ENCODE peak calls at places on chromosomes 12 and 14, in five cellular contexts. One of them, this sample, is unnamed.

GRCh38 chr12:124520258-124520657 is 47.2 kb downstream of the NCOR2 start:
- DNase-seq in right lobe of liver: peak; percentile 85
- DNase-seq in naive thymus-derived CD4-positive, alpha-beta T cell: no peak
- DNase-seq in psoas muscle: peak; percentile 59
- DNase-seq in neural progenitor cell: no peak
- DNase-seq in this sample: no peak

GRCh38 chr14:76346391-76347160 is 29.4 kb upstream of the ESRRB start:
- DNase-seq in right lobe of liver: no peak
- DNase-seq in naive thymus-derived CD4-positive, alpha-beta T cell: no peak
- DNase-seq in psoas muscle: no peak
- DNase-seq in neural progenitor cell: no peak
- DNase-seq in this sample: no peak

GRCh38 chr14:52834440-52834842 is 43.0 kb upstream of the GNPNAT1 start:
- DNase-seq in right lobe of liver: no peak
- DNase-seq in naive thymus-derived CD4-positive, alpha-beta T cell: no peak
- DNase-seq in psoas muscle: no peak
- DNase-seq in neural progenitor cell: no peak
- DNase-seq in this sample: no peak

GRCh38 chr14:99677231-99677891 is 6.7 kb upstream of the CYP46A1 start:
- DNase-seq in right lobe of liver: no peak
- DNase-seq in naive thymus-derived CD4-positive, alpha-beta T cell: no peak
- DNase-seq in psoas muscle: no peak
- DNase-seq in neural progenitor cell: no peak
- DNase-seq in this sample: no peak

GRCh38 chr12:40312982-40313576 is 88.3 kb downstream of the LRRK2 start:
- DNase-seq in right lobe of liver: no peak
- DNase-seq in naive thymus-derived CD4-positive, alpha-beta T cell: no peak
- DNase-seq in psoas muscle: no peak
- DNase-seq in neural progenitor cell: no peak
- DNase-seq in this sample: peak; percentile 54

GRCh38 chr14:92724516-92725340 is 23.7 kb downstream of the LGMN start:
- DNase-seq in right lobe of liver: no peak
- DNase-seq in naive thymus-derived CD4-positive, alpha-beta T cell: no peak
- DNase-seq in psoas muscle: no peak
- DNase-seq in neural progenitor cell: peak; percentile 30
- DNase-seq in this sample: no peak

GRCh38 chr12:25775968-25776367 is 182.5 kb upstream of the RASSF8 start:
- DNase-seq in right lobe of liver: no peak
- DNase-seq in naive thymus-derived CD4-positive, alpha-beta T cell: no peak
- DNase-seq in psoas muscle: no peak
- DNase-seq in neural progenitor cell: no peak
- DNase-seq in this sample: no peak

GRCh38 chr12:34151019-34151418 is 128.7 kb downstream of the ALG10 start:
- DNase-seq in right lobe of liver: no peak
- DNase-seq in naive thymus-derived CD4-positive, alpha-beta T cell: no peak
- DNase-seq in psoas muscle: no peak
- DNase-seq in neural progenitor cell: no peak
- DNase-seq in this sample: no peak

GRCh38 chr14:105412768-105413541 is 6.7 kb upstream of the MTA1 start:
- DNase-seq in right lobe of liver: no peak
- DNase-seq in naive thymus-derived CD4-positive, alpha-beta T cell: no peak
- DNase-seq in psoas muscle: no peak
- DNase-seq in neural progenitor cell: no peak
- DNase-seq in this sample: no peak

GRCh38 chr12:30417697-30418231 is 277.9 kb downstream of the IPO8 start:
- DNase-seq in right lobe of liver: no peak
- DNase-seq in naive thymus-derived CD4-positive, alpha-beta T cell: no peak
- DNase-seq in psoas muscle: peak; percentile 61
- DNase-seq in neural progenitor cell: no peak
- DNase-seq in this sample: no peak

DNA sequence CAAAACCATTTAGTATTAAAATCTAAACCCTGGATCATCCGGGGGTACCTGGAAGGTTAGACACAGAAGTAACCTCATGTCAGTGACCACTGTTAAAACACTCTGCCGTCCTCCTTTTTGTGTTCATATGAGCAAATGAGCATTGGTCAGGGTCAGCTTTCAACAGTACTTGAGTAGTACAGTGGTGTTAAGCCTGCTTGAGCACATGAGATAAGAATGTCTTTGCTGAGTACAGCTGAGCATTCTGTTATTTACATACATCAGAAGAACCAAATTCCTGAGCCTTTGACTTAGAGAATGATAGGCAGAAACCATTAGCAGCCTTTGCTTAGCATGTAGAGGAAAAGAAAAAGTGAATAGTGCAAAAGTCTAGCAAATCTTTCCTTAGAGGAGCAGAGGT is 38.6 kb upstream of the LRTM2 start:
- DNase-seq in right lobe of liver: no peak
- DNase-seq in naive thymus-derived CD4-positive, alpha-beta T cell: no peak
- DNase-seq in psoas muscle: no peak
- DNase-seq in neural progenitor cell: no peak
- DNase-seq in this sample: no peak
- H3K27ac ChIP-seq in right lobe of liver: peak overlapping the region; percentile 32
- H3K27ac ChIP-seq in naive thymus-derived CD4-positive, alpha-beta T cell: no peak overlapping the region
- H3K27ac ChIP-seq in psoas muscle: no peak overlapping the region
- H3K27ac ChIP-seq in neural progenitor cell: no peak overlapping the region
- H3K27ac ChIP-seq in this sample: no peak overlapping the region

DNA sequence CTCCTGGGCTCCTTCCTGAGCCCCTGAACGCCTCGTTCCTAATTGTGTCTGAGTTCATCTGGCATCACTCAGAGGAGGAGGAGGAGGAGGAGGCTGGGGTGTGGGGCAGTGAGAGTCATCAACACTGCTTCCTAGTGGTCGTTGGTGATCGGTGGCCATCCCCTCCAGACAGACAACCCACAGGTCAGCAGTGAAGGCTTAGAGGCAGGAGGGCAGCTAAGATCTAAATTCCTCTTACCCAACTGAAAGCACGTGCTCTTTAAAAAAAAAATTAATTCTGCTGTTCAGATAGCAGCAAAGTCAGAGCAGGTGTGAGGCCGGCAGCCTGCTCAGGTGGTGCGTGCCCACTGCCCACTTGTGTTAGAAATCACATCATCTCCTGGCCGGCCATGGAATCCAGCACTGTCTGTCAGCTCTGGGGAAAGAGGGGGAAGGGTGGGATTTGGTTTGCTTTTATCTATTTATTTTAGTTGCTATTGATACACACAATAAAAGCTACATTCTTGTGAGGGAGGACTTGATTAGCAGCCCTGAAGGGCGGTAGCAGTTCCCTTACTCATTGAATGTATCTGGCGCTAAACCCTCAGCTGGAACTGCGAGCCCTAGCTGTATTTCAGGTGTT is 46.6 kb downstream of the PPP2R5C start:
- DNase-seq in right lobe of liver: no peak
- DNase-seq in naive thymus-derived CD4-positive, alpha-beta T cell: no peak
- DNase-seq in psoas muscle: no peak
- DNase-seq in neural progenitor cell: peak; percentile 83
- DNase-seq in this sample: peak; percentile 54
- H3K4me3 ChIP-seq in right lobe of liver: no peak overlapping the region
- H3K4me3 ChIP-seq in naive thymus-derived CD4-positive, alpha-beta T cell: no peak overlapping the region
- H3K4me3 ChIP-seq in psoas muscle: no peak overlapping the region
- H3K4me3 ChIP-seq in neural progenitor cell: peak overlapping the region; percentile 75
- H3K4me3 ChIP-seq in this sample: peak overlapping the region; percentile 88

DNA sequence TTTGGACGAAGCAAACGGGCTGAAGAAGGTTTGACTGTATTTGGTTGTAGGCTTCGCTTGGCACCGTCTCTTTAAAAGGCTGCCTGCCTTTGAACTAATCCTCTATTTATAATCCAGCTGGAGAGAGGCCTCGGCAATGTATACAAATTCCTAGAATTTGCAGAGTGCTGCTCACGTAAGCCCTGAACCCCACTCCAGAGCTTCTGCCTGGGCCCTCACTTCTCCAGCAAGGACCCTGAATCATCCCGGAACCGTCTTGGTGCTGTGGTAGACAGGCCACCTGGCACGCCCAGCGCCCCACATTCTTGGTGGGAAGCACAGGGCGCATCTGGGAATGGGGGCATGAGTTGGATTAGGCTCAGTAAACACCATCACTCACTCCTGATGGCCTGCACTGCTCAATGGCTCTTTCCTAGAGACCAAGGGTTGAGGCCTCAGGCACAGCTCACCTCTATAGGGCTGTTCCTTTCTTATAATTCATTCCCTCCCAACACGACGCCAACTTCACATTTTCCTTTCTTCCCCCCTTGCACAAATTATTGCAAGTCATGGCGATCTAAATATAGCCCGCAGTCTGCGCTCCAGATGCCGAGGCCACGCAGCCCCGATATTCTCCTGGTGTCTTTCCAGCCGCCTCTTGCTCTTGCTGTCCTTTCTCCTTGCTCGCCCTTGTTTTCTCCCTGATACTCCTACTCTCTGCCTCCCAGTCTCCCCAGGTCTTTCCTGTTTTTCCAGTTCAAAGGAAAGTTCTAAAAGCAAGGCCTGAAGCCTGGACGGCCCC is 141.0 kb downstream of the ZFP36L1 start:
- DNase-seq in right lobe of liver: no peak
- DNase-seq in naive thymus-derived CD4-positive, alpha-beta T cell: no peak
- DNase-seq in psoas muscle: no peak
- DNase-seq in neural progenitor cell: no peak
- DNase-seq in this sample: no peak
- H3K27ac ChIP-seq in right lobe of liver: peak overlapping the region; percentile 83
- H3K27ac ChIP-seq in naive thymus-derived CD4-positive, alpha-beta T cell: no peak overlapping the region
- H3K27ac ChIP-seq in psoas muscle: peak overlapping the region; percentile 36
- H3K27ac ChIP-seq in neural progenitor cell: no peak overlapping the region
- H3K27ac ChIP-seq in this sample: no peak overlapping the region

DNA sequence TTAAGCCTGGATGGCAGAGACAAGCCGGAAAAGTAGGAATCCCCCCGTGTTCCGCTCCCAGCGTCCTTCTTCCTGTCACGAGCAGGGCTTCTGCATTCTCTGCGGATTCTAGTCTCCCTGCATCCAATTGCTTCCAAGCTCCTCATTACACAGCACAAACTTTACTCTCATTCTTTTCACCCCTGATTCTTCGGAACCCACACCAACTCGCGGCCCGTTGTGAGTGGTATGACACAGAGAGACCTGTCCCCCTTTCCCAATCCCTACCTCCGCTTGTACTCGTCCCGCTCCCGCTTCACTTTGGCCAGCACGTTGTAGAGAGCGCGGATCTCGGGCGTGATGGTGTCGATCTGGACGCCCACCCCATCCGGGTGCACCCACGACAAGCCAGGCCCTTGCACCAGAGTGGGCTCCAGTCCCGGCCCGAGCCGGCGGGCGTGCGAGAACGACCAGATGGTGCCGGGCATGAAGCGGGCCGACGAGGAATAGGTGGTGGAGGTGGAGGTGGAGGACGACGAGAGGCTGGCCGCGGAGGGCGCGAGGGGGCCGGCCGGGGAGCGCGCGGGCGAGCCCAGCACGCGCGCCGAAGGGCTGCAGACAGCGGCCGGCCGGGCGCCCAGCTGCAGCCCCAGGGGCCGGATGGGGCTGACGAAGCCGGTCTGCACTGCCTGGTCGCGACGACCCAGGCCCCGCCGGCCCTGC is 701 bp downstream of the IFFO1 start:
- DNase-seq in right lobe of liver: no peak
- DNase-seq in naive thymus-derived CD4-positive, alpha-beta T cell: no peak
- DNase-seq in psoas muscle: no peak
- DNase-seq in neural progenitor cell: peak; percentile 23
- DNase-seq in this sample: peak; percentile 32
- H3K4me3 ChIP-seq in right lobe of liver: peak overlapping the region; percentile 69
- H3K4me3 ChIP-seq in naive thymus-derived CD4-positive, alpha-beta T cell: peak overlapping the region; percentile 92
- H3K4me3 ChIP-seq in psoas muscle: peak overlapping the region; percentile 95
- H3K4me3 ChIP-seq in neural progenitor cell: peak overlapping the region; percentile 96
- H3K4me3 ChIP-seq in this sample: peak overlapping the region; percentile 92

DNA sequence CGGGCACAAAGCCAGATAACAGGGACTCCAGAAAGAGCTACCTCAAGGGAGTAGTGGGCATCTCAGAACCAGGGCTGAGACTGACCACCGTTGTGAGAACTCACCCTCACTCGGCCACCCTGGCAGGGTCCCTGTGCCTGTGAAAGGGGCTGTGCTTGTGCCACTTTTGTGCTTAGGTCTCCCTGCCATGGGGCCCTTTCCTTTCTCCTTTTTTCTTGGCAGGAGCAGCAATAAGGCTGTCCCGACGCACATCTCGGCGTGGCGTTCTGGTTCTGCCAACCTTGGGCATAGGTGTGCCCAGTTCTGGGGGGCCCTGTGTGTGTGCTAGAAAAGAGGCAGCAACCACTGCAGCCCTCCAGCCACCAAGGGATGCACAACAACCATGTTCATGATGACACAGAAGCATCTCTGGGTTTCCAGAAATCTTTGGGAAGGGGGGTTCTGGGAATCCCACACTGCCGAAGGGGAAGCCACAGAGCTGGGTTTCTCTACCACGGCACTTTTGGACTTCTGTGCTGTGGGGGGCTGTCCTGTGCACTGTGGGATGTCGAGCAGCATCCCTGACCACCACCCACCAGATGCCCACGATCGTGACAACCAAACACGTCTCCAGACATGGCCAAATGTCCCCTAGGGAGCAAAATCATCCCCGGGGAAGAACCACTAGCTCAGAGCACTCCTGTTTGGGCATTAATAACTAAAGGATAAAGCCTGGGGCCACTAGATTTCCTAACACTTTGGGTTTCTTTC is 13.1 kb upstream of the TMEM119 start:
- DNase-seq in right lobe of liver: no peak
- DNase-seq in naive thymus-derived CD4-positive, alpha-beta T cell: no peak
- DNase-seq in psoas muscle: no peak
- DNase-seq in neural progenitor cell: no peak
- DNase-seq in this sample: no peak
- H3K27ac ChIP-seq in right lobe of liver: no peak overlapping the region
- H3K27ac ChIP-seq in naive thymus-derived CD4-positive, alpha-beta T cell: no peak overlapping the region
- H3K27ac ChIP-seq in psoas muscle: no peak overlapping the region
- H3K27ac ChIP-seq in neural progenitor cell: no peak overlapping the region
- H3K27ac ChIP-seq in this sample: no peak overlapping the region

GRCh38 chr12:19841451-19841850 is 402.2 kb downstream of the AEBP2 start:
- DNase-seq in right lobe of liver: no peak
- DNase-seq in naive thymus-derived CD4-positive, alpha-beta T cell: no peak
- DNase-seq in psoas muscle: no peak
- DNase-seq in neural progenitor cell: no peak
- DNase-seq in this sample: no peak

GRCh38 chr12:19846561-19846960 is 407.3 kb downstream of the AEBP2 start:
- DNase-seq in right lobe of liver: no peak
- DNase-seq in naive thymus-derived CD4-positive, alpha-beta T cell: no peak
- DNase-seq in psoas muscle: no peak
- DNase-seq in neural progenitor cell: no peak
- DNase-seq in this sample: no peak

GRCh38 chr12:19844224-19844623 is 404.9 kb downstream of the AEBP2 start:
- DNase-seq in right lobe of liver: no peak
- DNase-seq in naive thymus-derived CD4-positive, alpha-beta T cell: no peak
- DNase-seq in psoas muscle: no peak
- DNase-seq in neural progenitor cell: no peak
- DNase-seq in this sample: no peak

GRCh38 chr12:19837543-19837942 is 398.3 kb downstream of the AEBP2 start:
- DNase-seq in right lobe of liver: no peak
- DNase-seq in naive thymus-derived CD4-positive, alpha-beta T cell: no peak
- DNase-seq in psoas muscle: no peak
- DNase-seq in neural progenitor cell: no peak
- DNase-seq in this sample: no peak

GRCh38 chr12:19842116-19842515 is 402.8 kb downstream of the AEBP2 start:
- DNase-seq in right lobe of liver: no peak
- DNase-seq in naive thymus-derived CD4-positive, alpha-beta T cell: no peak
- DNase-seq in psoas muscle: no peak
- DNase-seq in neural progenitor cell: no peak
- DNase-seq in this sample: no peak
- H3K4me3 ChIP-seq in right lobe of liver: no peak overlapping the region
- H3K4me3 ChIP-seq in naive thymus-derived CD4-positive, alpha-beta T cell: no peak overlapping the region
- H3K4me3 ChIP-seq in psoas muscle: no peak overlapping the region
- H3K4me3 ChIP-seq in neural progenitor cell: no peak overlapping the region
- H3K4me3 ChIP-seq in this sample: no peak overlapping the region

This sample was measured in OCI-LY7.